ENCODE peak calls at places on chromosomes 2 and 18, in nine cellular contexts. One of them, this sample, is unnamed.

GRCh38 chr2:164567335-164567989 is 53.8 kb downstream of the GRB14 start:
- DNase-seq in spleen: no peak
- DNase-seq in mucosa of descending colon: no peak
- DNase-seq in neural crest cell: no peak
- DNase-seq in Calu3: no peak
- DNase-seq in foreskin fibroblast: no peak
- DNase-seq in H9: no peak
- DNase-seq in GM10248: no peak
- DNase-seq in right atrium auricular region: no peak
- DNase-seq in this sample: no peak

GRCh38 chr2:61275575-61276184 is 113.7 kb downstream of the C2orf74 start:
- DNase-seq in spleen: no peak
- DNase-seq in mucosa of descending colon: no peak
- DNase-seq in neural crest cell: no peak
- DNase-seq in Calu3: no peak
- DNase-seq in foreskin fibroblast: no peak
- DNase-seq in H9: no peak
- DNase-seq in GM10248: no peak
- DNase-seq in right atrium auricular region: no peak
- DNase-seq in this sample: no peak

GRCh38 chr2:211939177-211939576 is 599.4 kb downstream of the ERBB4 start:
- DNase-seq in spleen: no peak
- DNase-seq in mucosa of descending colon: no peak
- DNase-seq in neural crest cell: no peak
- DNase-seq in Calu3: no peak
- DNase-seq in foreskin fibroblast: no peak
- DNase-seq in H9: no peak
- DNase-seq in GM10248: no peak
- DNase-seq in right atrium auricular region: no peak
- DNase-seq in this sample: no peak

GRCh38 chr18:68316636-68317035 is 398.3 kb downstream of the TMX3 start:
- DNase-seq in spleen: no peak
- DNase-seq in mucosa of descending colon: no peak
- DNase-seq in neural crest cell: no peak
- DNase-seq in Calu3: no peak
- DNase-seq in foreskin fibroblast: peak; percentile 10
- DNase-seq in H9: no peak
- DNase-seq in GM10248: no peak
- DNase-seq in right atrium auricular region: no peak
- DNase-seq in this sample: no peak

GRCh38 chr2:53828331-53828730 is 31.4 kb downstream of the GPR75 start:
- DNase-seq in spleen: no peak
- DNase-seq in mucosa of descending colon: no peak
- DNase-seq in neural crest cell: no peak
- DNase-seq in Calu3: no peak
- DNase-seq in foreskin fibroblast: no peak
- DNase-seq in H9: no peak
- DNase-seq in GM10248: no peak
- DNase-seq in right atrium auricular region: no peak
- DNase-seq in this sample: no peak

GRCh38 chr2:74922592-74923227 is 35.7 kb upstream of the POLE4 start:
- DNase-seq in spleen: no peak
- DNase-seq in mucosa of descending colon: no peak
- DNase-seq in neural crest cell: no peak
- DNase-seq in Calu3: no peak
- DNase-seq in foreskin fibroblast: no peak
- DNase-seq in H9: no peak
- DNase-seq in GM10248: no peak
- DNase-seq in right atrium auricular region: no peak
- DNase-seq in this sample: no peak

GRCh38 chr18:62979172-62979571 is 263.8 kb downstream of the PHLPP1 start:
- DNase-seq in spleen: peak; percentile 75
- DNase-seq in mucosa of descending colon: no peak
- DNase-seq in neural crest cell: no peak
- DNase-seq in Calu3: peak; percentile 78
- DNase-seq in foreskin fibroblast: peak; percentile 84
- DNase-seq in H9: no peak
- DNase-seq in GM10248: no peak
- DNase-seq in right atrium auricular region: no peak
- DNase-seq in this sample: no peak

GRCh38 chr18:27954226-27954625 is 222.7 kb downstream of the CDH2 start:
- DNase-seq in spleen: no peak
- DNase-seq in mucosa of descending colon: no peak
- DNase-seq in neural crest cell: no peak
- DNase-seq in Calu3: no peak
- DNase-seq in foreskin fibroblast: peak; percentile 44
- DNase-seq in H9: no peak
- DNase-seq in GM10248: no peak
- DNase-seq in right atrium auricular region: no peak
- DNase-seq in this sample: no peak

GRCh38 chr2:98893871-98894270 is 42.2 kb downstream of the CRACDL start:
- DNase-seq in spleen: no peak
- DNase-seq in mucosa of descending colon: no peak
- DNase-seq in neural crest cell: no peak
- DNase-seq in Calu3: no peak
- DNase-seq in foreskin fibroblast: no peak
- DNase-seq in H9: peak; percentile 22
- DNase-seq in GM10248: no peak
- DNase-seq in right atrium auricular region: no peak
- DNase-seq in this sample: no peak

GRCh38 chr2:127228102-127228501 is 8.0 kb upstream of the CYP27C1 start:
- DNase-seq in spleen: no peak
- DNase-seq in mucosa of descending colon: no peak
- DNase-seq in neural crest cell: no peak
- DNase-seq in Calu3: no peak
- DNase-seq in foreskin fibroblast: no peak
- DNase-seq in H9: no peak
- DNase-seq in GM10248: no peak
- DNase-seq in right atrium auricular region: no peak
- DNase-seq in this sample: no peak

DNA sequence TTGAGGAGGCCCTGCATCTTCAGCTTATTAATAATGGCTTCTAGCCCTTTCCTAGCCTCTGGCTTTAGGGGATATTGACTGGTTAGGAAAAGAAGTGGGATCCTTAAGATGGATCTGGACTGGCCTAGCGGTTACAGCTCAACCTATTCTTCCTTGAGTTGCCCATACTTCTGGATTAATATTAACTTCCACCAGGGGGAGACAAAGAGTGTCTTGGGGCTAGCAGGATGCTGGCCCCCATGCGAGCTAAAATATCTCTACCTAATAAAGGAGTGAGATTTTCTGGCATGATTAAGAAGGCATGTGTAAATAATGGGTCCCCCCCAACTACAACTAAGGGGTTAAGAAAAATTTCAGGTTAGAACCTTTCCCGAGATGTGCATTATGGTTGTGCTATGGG is 23.2 kb upstream of the PLA2R1 start:
- DNase-seq in spleen: no peak
- DNase-seq in mucosa of descending colon: no peak
- DNase-seq in neural crest cell: no peak
- DNase-seq in Calu3: no peak
- DNase-seq in foreskin fibroblast: no peak
- DNase-seq in H9: no peak
- DNase-seq in GM10248: no peak
- DNase-seq in right atrium auricular region: no peak
- DNase-seq in this sample: no peak
- TF ChIP-seq CTCF in spleen: no peak
- TF ChIP-seq CTCF in mucosa of descending colon: no peak
- TF ChIP-seq CTCF in neural crest cell: peak; percentile 38
- TF ChIP-seq CTCF in Calu3: peak; percentile 25
- TF ChIP-seq CTCF in foreskin fibroblast: peak; percentile 6
- TF ChIP-seq CTCF in H9: peak; percentile 44
- TF ChIP-seq CTCF in GM10248: no peak
- TF ChIP-seq CTCF in right atrium auricular region: no peak
- TF ChIP-seq CTCF in this sample: peak; percentile 28

GRCh38 chr2:151640087-151640486 is 94.2 kb downstream of the NEB start:
- DNase-seq in spleen: no peak
- DNase-seq in mucosa of descending colon: no peak
- DNase-seq in neural crest cell: no peak
- DNase-seq in Calu3: no peak
- DNase-seq in foreskin fibroblast: no peak
- DNase-seq in H9: no peak
- DNase-seq in GM10248: no peak
- DNase-seq in right atrium auricular region: no peak
- DNase-seq in this sample: no peak

GRCh38 chr2:151634726-151635467 is 99.4 kb downstream of the NEB start:
- DNase-seq in spleen: no peak
- DNase-seq in mucosa of descending colon: no peak
- DNase-seq in neural crest cell: no peak
- DNase-seq in Calu3: no peak
- DNase-seq in foreskin fibroblast: no peak
- DNase-seq in H9: no peak
- DNase-seq in GM10248: no peak
- DNase-seq in right atrium auricular region: no peak
- DNase-seq in this sample: no peak

GRCh38 chr2:151632993-151633592 is 101.2 kb downstream of the NEB start:
- DNase-seq in spleen: no peak
- DNase-seq in mucosa of descending colon: no peak
- DNase-seq in neural crest cell: no peak
- DNase-seq in Calu3: no peak
- DNase-seq in foreskin fibroblast: no peak
- DNase-seq in H9: no peak
- DNase-seq in GM10248: no peak
- DNase-seq in right atrium auricular region: no peak
- DNase-seq in this sample: no peak

GRCh38 chr2:151638188-151638933 is 95.9 kb downstream of the NEB start:
- DNase-seq in spleen: no peak
- DNase-seq in mucosa of descending colon: no peak
- DNase-seq in neural crest cell: no peak
- DNase-seq in Calu3: peak; percentile 36
- DNase-seq in foreskin fibroblast: no peak
- DNase-seq in H9: no peak
- DNase-seq in GM10248: peak; percentile 27
- DNase-seq in right atrium auricular region: no peak
- DNase-seq in this sample: no peak

GRCh38 chr2:151637284-151637781 is 96.9 kb downstream of the NEB start:
- DNase-seq in spleen: peak; percentile 87
- DNase-seq in mucosa of descending colon: peak; percentile 50
- DNase-seq in neural crest cell: no peak
- DNase-seq in Calu3: no peak
- DNase-seq in foreskin fibroblast: no peak
- DNase-seq in H9: no peak
- DNase-seq in GM10248: no peak
- DNase-seq in right atrium auricular region: no peak
- DNase-seq in this sample: no peak
- TF ChIP-seq CTCF in spleen: no peak
- TF ChIP-seq CTCF in mucosa of descending colon: no peak
- TF ChIP-seq CTCF in neural crest cell: no peak
- TF ChIP-seq CTCF in Calu3: no peak
- TF ChIP-seq CTCF in foreskin fibroblast: no peak
- TF ChIP-seq CTCF in H9: no peak
- TF ChIP-seq CTCF in GM10248: no peak
- TF ChIP-seq CTCF in right atrium auricular region: no peak
- TF ChIP-seq CTCF in this sample: no peak

GRCh38 chr2:238888781-238889180 is 40.9 kb downstream of the TWIST2 start:
- DNase-seq in spleen: no peak
- DNase-seq in mucosa of descending colon: no peak
- DNase-seq in neural crest cell: no peak
- DNase-seq in Calu3: no peak
- DNase-seq in foreskin fibroblast: no peak
- DNase-seq in H9: no peak
- DNase-seq in GM10248: no peak
- DNase-seq in right atrium auricular region: no peak
- DNase-seq in this sample: no peak

GRCh38 chr2:238884122-238884811 is 36.4 kb downstream of the TWIST2 start:
- DNase-seq in spleen: peak; percentile 48
- DNase-seq in mucosa of descending colon: no peak
- DNase-seq in neural crest cell: no peak
- DNase-seq in Calu3: no peak
- DNase-seq in foreskin fibroblast: no peak
- DNase-seq in H9: no peak
- DNase-seq in GM10248: no peak
- DNase-seq in right atrium auricular region: no peak
- DNase-seq in this sample: no peak

GRCh38 chr2:238884812-238885408 is 37.0 kb downstream of the TWIST2 start:
- DNase-seq in spleen: peak; percentile 47
- DNase-seq in mucosa of descending colon: no peak
- DNase-seq in neural crest cell: no peak
- DNase-seq in Calu3: no peak
- DNase-seq in foreskin fibroblast: no peak
- DNase-seq in H9: no peak
- DNase-seq in GM10248: no peak
- DNase-seq in right atrium auricular region: no peak
- DNase-seq in this sample: no peak

GRCh38 chr2:238887616-238888015 is 39.7 kb downstream of the TWIST2 start:
- DNase-seq in spleen: peak; percentile 37
- DNase-seq in mucosa of descending colon: no peak
- DNase-seq in neural crest cell: no peak
- DNase-seq in Calu3: no peak
- DNase-seq in foreskin fibroblast: no peak
- DNase-seq in H9: no peak
- DNase-seq in GM10248: no peak
- DNase-seq in right atrium auricular region: no peak
- DNase-seq in this sample: no peak

GRCh38 chr2:238886453-238887094 is 38.7 kb downstream of the TWIST2 start:
- DNase-seq in spleen: no peak
- DNase-seq in mucosa of descending colon: no peak
- DNase-seq in neural crest cell: no peak
- DNase-seq in Calu3: no peak
- DNase-seq in foreskin fibroblast: no peak
- DNase-seq in H9: no peak
- DNase-seq in GM10248: no peak
- DNase-seq in right atrium auricular region: no peak
- DNase-seq in this sample: no peak
- TF ChIP-seq CTCF in spleen: no peak
- TF ChIP-seq CTCF in mucosa of descending colon: no peak
- TF ChIP-seq CTCF in neural crest cell: no peak
- TF ChIP-seq CTCF in Calu3: peak; percentile 15
- TF ChIP-seq CTCF in foreskin fibroblast: peak; percentile 46
- TF ChIP-seq CTCF in H9: peak; percentile 25
- TF ChIP-seq CTCF in GM10248: no peak
- TF ChIP-seq CTCF in right atrium auricular region: no peak
- TF ChIP-seq CTCF in this sample: no peak

GRCh38 chr18:37575646-37576045 is 10.0 kb upstream of the CELF4 start:
- DNase-seq in spleen: no peak
- DNase-seq in mucosa of descending colon: no peak
- DNase-seq in neural crest cell: no peak
- DNase-seq in Calu3: no peak
- DNase-seq in foreskin fibroblast: no peak
- DNase-seq in H9: peak; percentile 31
- DNase-seq in GM10248: no peak
- DNase-seq in right atrium auricular region: no peak
- DNase-seq in this sample: no peak

GRCh38 chr18:37578182-37578678 is 12.6 kb upstream of the CELF4 start:
- DNase-seq in spleen: no peak
- DNase-seq in mucosa of descending colon: no peak
- DNase-seq in neural crest cell: no peak
- DNase-seq in Calu3: no peak
- DNase-seq in foreskin fibroblast: no peak
- DNase-seq in H9: no peak
- DNase-seq in GM10248: no peak
- DNase-seq in right atrium auricular region: no peak
- DNase-seq in this sample: no peak

GRCh38 chr18:37582306-37582705 is 16.7 kb upstream of the CELF4 start:
- DNase-seq in spleen: no peak
- DNase-seq in mucosa of descending colon: no peak
- DNase-seq in neural crest cell: no peak
- DNase-seq in Calu3: no peak
- DNase-seq in foreskin fibroblast: no peak
- DNase-seq in H9: no peak
- DNase-seq in GM10248: no peak
- DNase-seq in right atrium auricular region: no peak
- DNase-seq in this sample: no peak

GRCh38 chr18:37577051-37577611 is 11.5 kb upstream of the CELF4 start:
- DNase-seq in spleen: no peak
- DNase-seq in mucosa of descending colon: no peak
- DNase-seq in neural crest cell: no peak
- DNase-seq in Calu3: no peak
- DNase-seq in foreskin fibroblast: no peak
- DNase-seq in H9: peak; percentile 93
- DNase-seq in GM10248: no peak
- DNase-seq in right atrium auricular region: no peak
- DNase-seq in this sample: no peak

GRCh38 chr18:37578886-37579513 is 13.4 kb upstream of the CELF4 start:
- DNase-seq in spleen: no peak
- DNase-seq in mucosa of descending colon: no peak
- DNase-seq in neural crest cell: no peak
- DNase-seq in Calu3: peak; percentile 16
- DNase-seq in foreskin fibroblast: no peak
- DNase-seq in H9: no peak
- DNase-seq in GM10248: peak; percentile 30
- DNase-seq in right atrium auricular region: no peak
- DNase-seq in this sample: no peak
- TF ChIP-seq CTCF in spleen: no peak
- TF ChIP-seq CTCF in mucosa of descending colon: no peak
- TF ChIP-seq CTCF in neural crest cell: peak; percentile 68
- TF ChIP-seq CTCF in Calu3: peak; percentile 41
- TF ChIP-seq CTCF in foreskin fibroblast: peak; percentile 23
- TF ChIP-seq CTCF in H9: peak; percentile 64
- TF ChIP-seq CTCF in GM10248: peak; percentile 28
- TF ChIP-seq CTCF in right atrium auricular region: peak; percentile 55
- TF ChIP-seq CTCF in this sample: peak; percentile 59